ENCODE peak calls at places on chromosomes 1 and 21, in ten cellular contexts. T, O, M, K, P, Q, S, A, F and Z are unnamed samples. For H3K4me1, the result is how much of the 10 kb centered on the place peaks cover.

GRCh38 chr21:41390043-41390639 is 28.3 kb downstream of the MX2 start:
- DNase-seq in Q (no peak), A (no peak), S (no peak), O (no peak), K (no peak), F (no peak), M (no peak), P (no peak), T (no peak), Z (no peak)

GRCh38 chr1:6414443-6414844 is 5.3 kb downstream of the HES2 start:
- DNase-seq in O (peak), F (peak), K (no peak), Q (peak), P (peak), S (no peak), M (peak), A (peak), T (no peak), Z (no peak)

GRCh38 chr1:2208309-2209239 is 14.0 kb upstream of the FAAP20 start:
- DNase-seq in Q (no peak), F (peak), O (peak), P (peak), K (no peak), M (no peak), T (peak), A (no peak), S (peak), Z (peak)

GRCh38 chr1:48236716-48237470 is 14.4 kb downstream of the SLC5A9 start:
- DNase-seq in S (no peak), K (no peak), T (no peak), Q (peak), P (peak), A (no peak), O (peak), F (peak), M (no peak), Z (no peak)

GRCh38 chr1:185824106-185824505 is 89.9 kb downstream of the HMCN1 start:
- DNase-seq in A (no peak), F (no peak), K (no peak), P (no peak), O (no peak), M (no peak), S (no peak), T (no peak), Q (no peak), Z (no peak)

GRCh38 chr1:204705888-204706837 is 20.6 kb upstream of the LRRN2 start:
- DNase-seq in O (no peak), K (no peak), P (no peak), F (no peak), M (no peak), T (no peak), S (no peak), Q (peak), A (no peak), Z (no peak)

GRCh38 chr1:185896863-185897262 is 162.7 kb downstream of the HMCN1 start:
- DNase-seq in M (no peak), O (no peak), F (peak), K (no peak), A (no peak), Q (no peak), T (no peak), P (no peak), S (no peak), Z (no peak)

GRCh38 chr21:38843806-38844479 is 38.2 kb downstream of the ETS2 start:
- DNase-seq in K (no peak), S (no peak), O (peak), M (no peak), T (no peak), Q (no peak), F (peak), P (no peak), A (no peak), Z (no peak)

GRCh38 chr1:230010618-230011332 is 56.3 kb upstream of the GALNT2 start:
- DNase-seq in Q (no peak), P (no peak), T (no peak), M (no peak), A (no peak), F (no peak), S (no peak), O (no peak), K (no peak), Z (no peak)

GRCh38 chr1:220775238-220775853 is 11.4 kb upstream of the MTARC1 start:
- DNase-seq in P (peak), S (peak), Q (peak), K (no peak), O (peak), T (no peak), F (no peak), A (no peak), M (peak), Z (peak)

GRCh38 chr1:234782821-234783220 is 172.8 kb upstream of the IRF2BP2 start:
- DNase-seq in T (no peak), S (no peak), A (no peak), M (no peak), P (no peak), O (peak), Q (no peak), F (no peak), K (no peak), Z (no peak)
- H3K4me3 ChIP-seq in T (no peak), S (no peak), A (no peak), M (no peak), P (no peak), O (no peak), Q (no peak), F (no peak), K (no peak), Z (no peak)

GRCh38 chr1:151058682-151059341 is 610 bp downstream of the CDC42SE1 start:
- DNase-seq in S (peak), T (no peak), Q (no peak), P (no peak), M (peak), O (peak), F (peak), A (no peak), K (no peak), Z (peak)

GRCh38 chr1:151056149-151056548 is 3.3 kb downstream of the CDC42SE1 start:
- DNase-seq in O (no peak), F (no peak), A (no peak), P (no peak), S (no peak), M (no peak), K (no peak), T (no peak), Q (peak), Z (no peak)

GRCh38 chr1:151056574-151056973 is 2.8 kb downstream of the CDC42SE1 start:
- DNase-seq in F (no peak), A (no peak), T (no peak), S (no peak), Q (no peak), O (no peak), K (no peak), M (no peak), P (no peak), Z (no peak)

GRCh38 chr1:151054971-151055547 is 4.4 kb downstream of the CDC42SE1 start:
- DNase-seq in Q (peak), S (no peak), O (no peak), P (no peak), T (no peak), M (no peak), K (no peak), A (no peak), F (no peak), Z (no peak)

DNA sequence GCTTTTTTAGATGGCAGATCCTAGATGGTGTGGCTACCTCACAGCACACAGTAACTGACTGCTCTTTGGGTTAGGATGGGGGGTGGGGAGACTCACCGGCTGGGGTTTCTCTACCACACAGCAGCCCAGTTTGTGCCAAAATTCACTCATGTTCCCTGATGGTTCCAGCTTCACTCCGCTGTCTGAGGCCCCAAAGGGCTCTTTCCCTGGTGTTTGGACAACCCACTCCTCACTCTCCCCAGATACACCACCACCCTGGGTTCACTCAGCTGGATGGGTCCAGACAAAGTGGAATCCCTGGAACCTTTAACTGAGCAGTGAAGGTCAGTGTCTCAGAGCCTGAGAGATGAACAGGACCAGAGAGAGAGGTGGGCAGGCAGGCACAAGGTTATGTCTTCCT is 3.8 kb downstream of the CDC42SE1 start:
- DNase-seq in M (no peak), A (no peak), F (no peak), O (no peak), T (no peak), K (no peak), S (no peak), Q (no peak), P (no peak), Z (no peak)
- H3K4me1 ChIP-seq in M (under half), A (under half), F (under half), O (under half), T (under half), K (under half), S (under half), Q (half or more), P (under half), Z (under half)

GRCh38 chr1:225653463-225654276 is 747 bp upstream of the ENAH start:
- DNase-seq in A (no peak), S (peak), O (peak), F (peak), T (peak), P (peak), Q (no peak), M (peak), K (peak), Z (peak)
- TF ChIP-seq POLR2A in A (no peak), S (peak), O (peak), F (peak), T (peak), P (peak), Q (no peak), M (no peak), K (peak), Z (no peak)

GRCh38 chr1:39922139-39922757 is 20.5 kb upstream of the MYCL start:
- DNase-seq in M (no peak), A (no peak), O (no peak), P (no peak), T (no peak), K (no peak), F (no peak), S (no peak), Q (no peak), Z (no peak)
- H3K4me3 ChIP-seq in M (no peak), A (no peak), O (no peak), P (no peak), T (no peak), K (no peak), F (no peak), S (no peak), Q (no peak), Z (no peak)

GRCh38 chr1:211332839-211333238 is 6.2 kb downstream of the TRAF5 start:
- DNase-seq in S (no peak), O (no peak), T (no peak), P (no peak), K (no peak), M (no peak), F (peak), A (no peak), Q (no peak), Z (no peak)

GRCh38 chr1:211332036-211332616 is 5.5 kb downstream of the TRAF5 start:
- DNase-seq in O (no peak), M (no peak), K (no peak), Q (peak), F (no peak), P (no peak), A (no peak), S (no peak), T (no peak), Z (no peak)

GRCh38 chr1:211334986-211335385 is 8.4 kb downstream of the TRAF5 start:
- DNase-seq in K (no peak), O (no peak), A (no peak), S (no peak), M (no peak), P (no peak), Q (no peak), T (no peak), F (peak), Z (no peak)

GRCh38 chr1:211335507-211336157 is 9.0 kb downstream of the TRAF5 start:
- DNase-seq in F (no peak), P (no peak), A (no peak), Q (no peak), M (no peak), S (no peak), K (no peak), T (no peak), O (no peak), Z (no peak)

DNA sequence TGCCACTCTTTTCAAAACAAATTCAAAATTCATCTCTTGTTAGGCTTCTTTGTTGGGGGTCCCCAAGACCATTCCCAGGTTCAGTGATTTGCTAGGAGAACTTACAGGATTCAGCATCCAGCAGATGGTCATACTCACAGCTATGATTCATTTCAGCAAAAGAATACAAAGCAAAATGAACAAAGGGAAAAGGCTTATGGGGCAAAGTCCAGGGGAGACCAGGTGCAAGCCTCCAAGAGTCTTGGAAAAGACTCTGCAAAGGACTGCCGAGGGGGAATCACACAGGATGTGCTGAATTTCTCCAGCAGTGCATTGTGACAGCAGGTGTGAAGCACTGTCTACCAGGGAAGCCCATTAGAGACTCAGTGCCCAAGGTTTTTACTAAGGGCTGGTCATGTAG is 7.3 kb downstream of the TRAF5 start:
- DNase-seq in Q (no peak), M (no peak), O (no peak), K (no peak), F (peak), T (no peak), S (no peak), A (no peak), P (no peak), Z (no peak)
- H3K4me1 ChIP-seq in Q (under half), M (half or more), O (under half), K (half or more), F (under half), T (under half), S (half or more), A (half or more), P (under half), Z (half or more)

GRCh38 chr1:30762152-30762930 is 4.8 kb upstream of the LAPTM5 start:
- DNase-seq in A (no peak), O (no peak), Q (no peak), S (no peak), P (no peak), M (no peak), K (no peak), F (no peak), T (no peak), Z (no peak)
- TF ChIP-seq POLR2A in A (peak), O (no peak), Q (no peak), S (no peak), P (no peak), M (no peak), K (no peak), F (no peak), T (no peak), Z (no peak)

DNA sequence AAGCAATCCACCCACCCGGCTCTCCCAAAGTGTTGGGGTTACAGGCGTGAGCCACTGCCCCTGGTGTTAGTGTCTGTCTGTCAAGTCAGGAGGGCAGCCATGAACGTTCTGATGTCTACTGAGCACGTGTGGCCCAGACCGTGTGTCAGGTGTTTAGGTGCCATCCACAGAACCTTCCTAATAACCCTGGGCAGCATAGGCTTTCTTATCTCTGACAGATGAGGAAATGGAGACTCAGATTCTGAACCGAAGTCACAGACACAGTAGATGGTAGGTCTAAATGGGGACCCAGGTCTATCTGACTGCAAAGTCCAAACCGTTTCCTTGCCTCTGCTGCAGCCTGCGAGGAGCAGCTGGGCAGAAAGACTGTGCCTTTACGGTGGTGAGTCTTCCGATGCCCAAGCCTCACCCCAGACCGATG is 622 bp upstream of the IL6R start:
- DNase-seq in F (no peak), T (no peak), O (no peak), Q (no peak), P (no peak), S (no peak), A (no peak), M (no peak), K (no peak), Z (no peak)
- H3K4me3 ChIP-seq in F (no peak), T (peak), O (no peak), Q (no peak), P (peak), S (no peak), A (peak), M (peak), K (peak), Z (peak)

DNA sequence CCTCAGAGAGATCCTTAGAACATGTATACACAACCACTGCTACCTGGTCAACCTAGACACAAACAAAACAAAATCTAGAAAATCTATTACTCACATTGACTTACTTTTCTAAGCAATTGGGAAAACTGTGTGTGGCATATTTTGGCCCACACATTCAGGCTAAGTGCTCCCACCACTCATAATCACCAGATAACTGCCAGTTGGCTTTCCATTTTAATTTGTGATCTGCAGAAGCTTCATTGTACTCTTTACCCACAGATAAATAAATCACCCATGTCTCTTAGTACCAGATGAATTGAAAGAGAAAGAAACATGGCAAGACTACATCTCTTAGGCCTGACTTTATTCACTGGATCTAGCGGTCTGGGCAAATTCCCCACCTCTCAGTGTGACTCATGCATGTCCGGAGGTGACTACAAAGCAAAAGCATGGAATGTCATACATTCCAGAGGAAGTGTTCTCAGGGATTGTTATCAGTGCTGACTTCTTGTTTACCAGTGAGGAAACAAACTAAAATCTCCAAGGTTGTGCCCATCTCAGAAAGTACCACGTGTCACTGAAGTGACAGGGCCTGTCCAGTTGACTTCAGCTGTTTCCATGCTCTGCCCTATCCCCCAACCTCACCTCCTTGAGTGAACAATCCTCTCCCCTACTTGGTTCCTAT is 52.4 kb upstream of the BCL10 start:
- DNase-seq in A (no peak), M (no peak), F (peak), K (no peak), P (peak), S (no peak), O (peak), T (no peak), Q (no peak), Z (no peak)
- H3K4me1 ChIP-seq in A (under half), M (under half), F (under half), K (under half), P (half or more), S (under half), O (half or more), T (under half), Q (under half), Z (under half)